ENCODE peak calls at places on chromosomes 12 and 14, in four cellular contexts. One of them, this sample, is unnamed.

GRCh38 chr14:95190857-95191256 is 33.5 kb upstream of the DICER1 start:
- DNase-seq in COR-L47: no peak
- DNase-seq in cardiac muscle cell: no peak
- DNase-seq in C1 segment of cervical spinal cord: no peak
- DNase-seq in this sample: no peak

GRCh38 chr12:102769323-102769916 is 147.6 kb downstream of the PAH start:
- DNase-seq in cardiac muscle cell: peak; percentile 76
- DNase-seq in COR-L47: peak; percentile 13
- DNase-seq in C1 segment of cervical spinal cord: no peak
- DNase-seq in this sample: no peak

GRCh38 chr12:9615420-9616135 is 7.9 kb upstream of the KLRB1 start:
- DNase-seq in cardiac muscle cell: no peak
- DNase-seq in COR-L47: no peak
- DNase-seq in C1 segment of cervical spinal cord: no peak
- DNase-seq in this sample: no peak

GRCh38 chr14:52043690-52044089 is 25.2 kb downstream of the NID2 start:
- DNase-seq in cardiac muscle cell: peak; percentile 53
- DNase-seq in COR-L47: peak; percentile 39
- DNase-seq in C1 segment of cervical spinal cord: no peak
- DNase-seq in this sample: no peak

GRCh38 chr14:93924592-93925355 is 2.4 kb upstream of the FAM181A start:
- DNase-seq in COR-L47: no peak
- DNase-seq in C1 segment of cervical spinal cord: no peak
- DNase-seq in cardiac muscle cell: no peak
- DNase-seq in this sample: no peak

GRCh38 chr14:54312166-54312801 is 84.5 kb upstream of the CDKN3 start:
- DNase-seq in C1 segment of cervical spinal cord: no peak
- DNase-seq in cardiac muscle cell: peak; percentile 96
- DNase-seq in COR-L47: no peak
- DNase-seq in this sample: no peak

GRCh38 chr12:45599196-45599595 is 130.3 kb upstream of the ARID2 start:
- DNase-seq in cardiac muscle cell: no peak
- DNase-seq in C1 segment of cervical spinal cord: no peak
- DNase-seq in COR-L47: no peak
- DNase-seq in this sample: no peak

GRCh38 chr12:106919910-106920544 is 35.7 kb upstream of the TMEM263 start:
- DNase-seq in C1 segment of cervical spinal cord: no peak
- DNase-seq in COR-L47: peak; percentile 35
- DNase-seq in cardiac muscle cell: peak; percentile 74
- DNase-seq in this sample: peak; percentile 45

GRCh38 chr14:56902413-56902812 is 92.1 kb upstream of the OTX2 start:
- DNase-seq in cardiac muscle cell: no peak
- DNase-seq in C1 segment of cervical spinal cord: no peak
- DNase-seq in COR-L47: no peak
- DNase-seq in this sample: no peak

GRCh38 chr14:26008290-26008689 is 589.5 kb downstream of the NOVA1 start:
- DNase-seq in COR-L47: no peak
- DNase-seq in C1 segment of cervical spinal cord: no peak
- DNase-seq in cardiac muscle cell: peak; percentile 2
- DNase-seq in this sample: no peak

GRCh38 chr14:90235179-90235976 is 21.0 kb upstream of the PSMC1 start:
- DNase-seq in C1 segment of cervical spinal cord: peak; percentile 1
- DNase-seq in cardiac muscle cell: peak; percentile 72
- DNase-seq in COR-L47: peak; percentile 46
- DNase-seq in this sample: peak; percentile 44

GRCh38 chr12:27285395-27285794 is 41.3 kb downstream of the STK38L start:
- DNase-seq in cardiac muscle cell: peak; percentile 38
- DNase-seq in COR-L47: no peak
- DNase-seq in C1 segment of cervical spinal cord: no peak
- DNase-seq in this sample: no peak

GRCh38 chr14:99644723-99645544 is at the start of gene HHIPL1:
- DNase-seq in C1 segment of cervical spinal cord: no peak
- DNase-seq in COR-L47: no peak
- DNase-seq in cardiac muscle cell: peak; percentile 64
- DNase-seq in this sample: no peak

GRCh38 chr14:104940526-104941150 is 16.0 kb downstream of the PLD4 start:
- DNase-seq in COR-L47: peak; percentile 4
- DNase-seq in cardiac muscle cell: peak; percentile 11
- DNase-seq in C1 segment of cervical spinal cord: no peak
- DNase-seq in this sample: no peak

GRCh38 chr14:33586806-33587205 is 364.1 kb downstream of the EGLN3 start:
- DNase-seq in COR-L47: no peak
- DNase-seq in cardiac muscle cell: no peak
- DNase-seq in C1 segment of cervical spinal cord: no peak
- DNase-seq in this sample: no peak

GRCh38 chr12:124700810-124701594 is 133.6 kb upstream of the NCOR2 start:
- DNase-seq in cardiac muscle cell: peak; percentile 80
- DNase-seq in COR-L47: no peak
- DNase-seq in C1 segment of cervical spinal cord: peak; percentile 33
- DNase-seq in this sample: no peak

GRCh38 chr14:103141117-103141796 is 18.0 kb downstream of the TNFAIP2 start:
- DNase-seq in C1 segment of cervical spinal cord: no peak
- DNase-seq in cardiac muscle cell: peak; percentile 63
- DNase-seq in COR-L47: peak; percentile 83
- DNase-seq in this sample: no peak

GRCh38 chr12:21296348-21296747 is 38.4 kb downstream of the SLCO1A2 start:
- DNase-seq in cardiac muscle cell: no peak
- DNase-seq in COR-L47: no peak
- DNase-seq in C1 segment of cervical spinal cord: no peak
- DNase-seq in this sample: no peak

GRCh38 chr12:32312049-32312670 is 87.2 kb upstream of the FGD4 start:
- DNase-seq in C1 segment of cervical spinal cord: peak; percentile 59
- DNase-seq in COR-L47: peak; percentile 65
- DNase-seq in cardiac muscle cell: peak; percentile 84
- DNase-seq in this sample: peak; percentile 38

GRCh38 chr12:1348606-1349005 is 245.8 kb downstream of the FBXL14 start:
- DNase-seq in COR-L47: no peak
- DNase-seq in C1 segment of cervical spinal cord: no peak
- DNase-seq in cardiac muscle cell: no peak
- DNase-seq in this sample: no peak

This sample was measured in NCI-H2081 treated with DMSO at 0.1 percent for 48 hours.